ENCODE peak calls at places on chromosomes 13 and 19, in seven cellular contexts. X is stomach, C is body of pancreas, D is breast epithelium, I is tibial nerve, V is heart left ventricle, R is HepG2. Q is an unnamed sample.

GRCh38 chr13:98490195-98490771 is 86.6 kb downstream of the STK24 start:
- DNase-seq in X (no peak), C (no peak), D (no peak), I (no peak), V (no peak), R (peak), Q (no peak)

GRCh38 chr19:2841858-2842574 is 741 bp downstream of the ZNF555 start:
- DNase-seq in X (no peak), C (no peak), D (no peak), I (no peak), V (no peak), R (no peak), Q (no peak)

GRCh38 chr19:6767357-6768235 is at the start of gene SH2D3A:
- DNase-seq in X (peak), C (peak), D (peak), I (no peak), V (peak), R (peak), Q (peak)

GRCh38 chr19:50658438-50659317 is 9.4 kb downstream of the C19orf81 start:
- DNase-seq in X (peak), C (peak), D (peak), I (no peak), V (peak), R (no peak), Q (no peak)

GRCh38 chr19:3899531-3900294 is 19.2 kb downstream of the ATCAY start:
- DNase-seq in X (no peak), C (no peak), D (no peak), I (no peak), V (peak), R (no peak), Q (no peak)

GRCh38 chr13:39586142-39586541 is 16.9 kb downstream of the LHFPL6 start:
- DNase-seq in X (no peak), C (no peak), D (no peak), I (no peak), V (no peak), R (no peak), Q (no peak)

GRCh38 chr19:16067205-16067938 is 8.9 kb upstream of the TPM4 start:
- DNase-seq in X (peak), C (no peak), D (peak), I (no peak), V (no peak), R (no peak), Q (no peak)

GRCh38 chr19:38769635-38770211 is 3.6 kb downstream of the LGALS7 start:
- DNase-seq in X (peak), C (peak), D (peak), I (peak), V (peak), R (no peak), Q (peak)

GRCh38 chr19:29858000-29858596 is 46.3 kb downstream of the CCNE1 start:
- DNase-seq in X (peak), C (peak), D (no peak), I (no peak), V (no peak), R (no peak), Q (no peak)

GRCh38 chr19:3099347-3100145 is 5.4 kb downstream of the GNA11 start:
- DNase-seq in X (no peak), C (no peak), D (no peak), I (no peak), V (no peak), R (no peak), Q (no peak)

GRCh38 chr19:7606289-7606688 is 10.6 kb downstream of the CAMSAP3 start:
- DNase-seq in X (no peak), C (no peak), D (no peak), I (no peak), V (no peak), R (no peak), Q (no peak)

GRCh38 chr13:27966641-27967202 is 2.4 kb downstream of the CDX2 start:
- DNase-seq in X (peak), C (no peak), D (no peak), I (no peak), V (no peak), R (no peak), Q (no peak)

GRCh38 chr19:42422092-42422575 is 5.1 kb downstream of the LIPE start:
- DNase-seq in X (no peak), C (no peak), D (no peak), I (no peak), V (peak), R (no peak), Q (no peak)

GRCh38 chr19:45474191-45474940 is 6.6 kb downstream of the FOSB start:
- DNase-seq in X (no peak), C (no peak), D (no peak), I (no peak), V (no peak), R (no peak), Q (no peak)

GRCh38 chr13:110780410-110780809 is 66.9 kb downstream of the ING1 start:
- DNase-seq in X (no peak), C (no peak), D (no peak), I (no peak), V (no peak), R (no peak), Q (no peak)

GRCh38 chr19:33883869-33884519 is 87.3 kb downstream of the KCTD15 start:
- DNase-seq in X (no peak), C (peak), D (no peak), I (no peak), V (peak), R (no peak), Q (no peak)

GRCh38 chr19:15252398-15253018 is 20.3 kb upstream of the EPHX3 start:
- DNase-seq in X (no peak), C (no peak), D (no peak), I (no peak), V (no peak), R (no peak), Q (no peak)

GRCh38 chr13:54563286-54563685 is 1534.7 kb downstream of the OLFM4 start:
- DNase-seq in X (no peak), C (no peak), D (no peak), I (no peak), V (no peak), R (no peak), Q (no peak)

GRCh38 chr19:3054972-3055740 is 7.1 kb downstream of the TLE5 start:
- DNase-seq in X (no peak), C (peak), D (no peak), I (no peak), V (no peak), R (no peak), Q (no peak)

GRCh38 chr13:111215081-111216047 is 100.3 kb downstream of the ARHGEF7 start:
- DNase-seq in X (no peak), C (peak), D (no peak), I (no peak), V (peak), R (no peak), Q (no peak)

GRCh38 chr13:41274881-41275280 is 11.5 kb upstream of the MTRF1 start:
- DNase-seq in X (no peak), C (no peak), D (no peak), I (no peak), V (no peak), R (no peak), Q (no peak)

GRCh38 chr13:102197193-102197592 is 204.7 kb downstream of the FGF14 start:
- DNase-seq in X (no peak), C (no peak), D (no peak), I (no peak), V (no peak), R (peak), Q (no peak)

GRCh38 chr13:98143601-98144500 is 957 bp downstream of the FARP1 start:
- DNase-seq in X (no peak), C (peak), D (no peak), I (peak), V (peak), R (no peak), Q (no peak)

GRCh38 chr19:42140125-42140754 is 8.0 kb upstream of the POU2F2 start:
- DNase-seq in X (peak), C (peak), D (no peak), I (no peak), V (peak), R (peak), Q (no peak)

GRCh38 chr19:39145180-39145953 is 19.8 kb downstream of the PAK4 start:
- DNase-seq in X (no peak), C (peak), D (peak), I (no peak), V (peak), R (peak), Q (no peak)

GRCh38 chr19:40321076-40321475 is 27.1 kb downstream of the C19orf47 start:
- DNase-seq in X (no peak), C (no peak), D (no peak), I (no peak), V (no peak), R (no peak), Q (no peak)

GRCh38 chr13:98651716-98652115 is 74.8 kb upstream of the STK24 start:
- DNase-seq in X (no peak), C (no peak), D (no peak), I (peak), V (no peak), R (no peak), Q (no peak)

GRCh38 chr13:113920173-113920572 is 53.7 kb downstream of the C13orf46 start:
- DNase-seq in X (no peak), C (no peak), D (no peak), I (no peak), V (no peak), R (no peak), Q (no peak)

GRCh38 chr19:15776991-15777787 is 10.3 kb upstream of the OR10H5 start:
- DNase-seq in X (no peak), C (no peak), D (no peak), I (no peak), V (no peak), R (no peak), Q (no peak)

GRCh38 chr13:94243551-94243950 is 235.9 kb downstream of the DCT start:
- DNase-seq in X (no peak), C (no peak), D (no peak), I (no peak), V (no peak), R (no peak), Q (no peak)

GRCh38 chr19:19154768-19155494 is 15.1 kb downstream of the MEF2B start:
- DNase-seq in X (no peak), C (no peak), D (no peak), I (no peak), V (no peak), R (no peak), Q (no peak)

DNA sequence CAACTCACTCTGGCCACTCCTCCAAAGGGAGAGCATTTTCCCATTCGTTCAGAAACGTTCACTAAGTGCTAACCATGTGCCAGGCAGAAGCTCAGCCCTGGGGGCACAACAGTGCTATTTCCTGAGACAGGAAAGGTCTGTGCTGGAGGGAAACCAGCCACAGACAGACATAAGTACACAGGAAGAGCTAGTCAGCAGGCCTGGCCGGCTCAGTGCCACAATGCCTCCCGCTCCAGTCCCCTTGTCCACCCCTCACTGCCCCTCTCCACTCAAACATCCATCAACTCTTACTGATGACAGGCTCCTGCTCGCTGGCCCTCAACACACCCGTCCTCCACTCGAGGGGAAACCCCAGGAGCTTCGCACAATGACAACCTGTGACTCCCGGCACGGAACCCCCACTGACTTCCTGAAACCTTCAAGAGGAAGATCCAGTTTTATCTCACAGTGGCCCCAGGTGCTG is 11.3 kb upstream of the PLA2G4C start:
- DNase-seq in X (no peak), C (no peak), D (peak), I (no peak), V (no peak), R (no peak), Q (no peak)
- H3K27ac ChIP-seq in X (no peak), C (no peak), D (peak), I (no peak), V (no peak), R (no peak), Q (peak)

GRCh38 chr13:76992548-76993001 is 694 bp downstream of the CLN5 start:
- DNase-seq in X (no peak), C (peak), D (peak), I (no peak), V (peak), R (no peak), Q (no peak)

GRCh38 chr13:76991796-76992547 is at the start of gene CLN5:
- DNase-seq in X (peak), C (peak), D (peak), I (peak), V (peak), R (peak), Q (peak)

GRCh38 chr13:76993473-76993872 is 1.6 kb downstream of the CLN5 start:
- DNase-seq in X (no peak), C (no peak), D (no peak), I (no peak), V (no peak), R (no peak), Q (no peak)

GRCh38 chr13:76994281-76994680 is 2.4 kb downstream of the CLN5 start:
- DNase-seq in X (no peak), C (no peak), D (no peak), I (no peak), V (no peak), R (no peak), Q (no peak)

GRCh38 chr13:76993021-76993420 is 1.1 kb downstream of the CLN5 start:
- DNase-seq in X (no peak), C (no peak), D (no peak), I (no peak), V (no peak), R (no peak), Q (no peak)
- TF ChIP-seq POLR2A in X (no peak), C (no peak), D (no peak), I (no peak), V (no peak), R (no peak), Q (no peak)

DNA sequence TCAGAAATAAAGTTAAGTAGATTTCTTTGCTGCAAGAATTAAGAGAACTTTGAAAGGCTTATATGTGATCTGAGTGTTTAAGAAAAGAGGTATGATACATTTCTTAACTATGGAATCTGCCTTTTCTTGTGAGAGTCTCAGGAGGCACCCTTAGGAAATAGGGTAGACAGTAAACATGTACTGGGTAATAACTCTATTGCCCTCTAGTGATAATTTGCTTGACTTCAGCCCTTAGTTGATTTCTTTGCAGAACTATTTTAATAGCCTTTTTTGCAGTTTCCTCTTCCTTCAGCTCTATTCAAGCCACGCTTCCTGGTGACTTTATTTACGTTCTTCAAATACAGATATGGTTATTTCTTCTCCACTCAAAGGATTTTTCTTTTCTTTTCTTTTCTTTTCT is 37.0 kb upstream of the CCNA1 start:
- DNase-seq in X (no peak), C (no peak), D (no peak), I (no peak), V (no peak), R (peak), Q (no peak)
- TF ChIP-seq CTCF in X (no peak), C (peak), D (no peak), I (peak), V (peak), R (peak), Q (peak)

GRCh38 chr13:86681223-86681622 is 882.0 kb upstream of the SLITRK6 start:
- DNase-seq in X (no peak), C (no peak), D (no peak), I (no peak), V (no peak), R (no peak), Q (no peak)
- H3K27ac ChIP-seq in X (no peak), C (no peak), D (no peak), I (no peak), V (no peak), R (no peak), Q (no peak)

Q was measured in esophagus squamous epithelium.